ENCODE peak calls at places on chromosome 16, in six cellular contexts. Y, F, M, R, T and K are unnamed samples.

GRCh38 chr16:85187002-85187401 is 74.7 kb upstream of the CIBAR2 start:
- DNase-seq in R (no peak), M (no peak), Y (no peak), T (no peak), F (peak; percentile 77), K (no peak)

GRCh38 chr16:72168365-72168764 is 3.6 kb downstream of the PMFBP1 start:
- DNase-seq in M (no peak), R (no peak), T (no peak), F (no peak), Y (no peak), K (no peak)

GRCh38 chr16:85685251-85685650 is 3.5 kb downstream of the GINS2 start:
- DNase-seq in Y (no peak), T (no peak), M (no peak), F (no peak), R (no peak), K (no peak)

GRCh38 chr16:80704751-80705150 is 99.6 kb downstream of the CDYL2 start:
- DNase-seq in Y (no peak), R (no peak), T (no peak), M (no peak), F (no peak), K (no peak)

GRCh38 chr16:81076566-81077076 is 417 bp downstream of the C16orf46 start:
- DNase-seq in T (peak; percentile 92), R (peak; percentile 83), Y (peak; percentile 71), M (peak; percentile 84), F (peak; percentile 89), K (peak; percentile 86)

GRCh38 chr16:63684702-63685101 is 1437.2 kb downstream of the CDH11 start:
- DNase-seq in Y (no peak), R (no peak), F (no peak), M (no peak), T (no peak), K (no peak)

GRCh38 chr16:50275428-50276127 is 9.2 kb downstream of the ADCY7 start:
- DNase-seq in Y (no peak), R (no peak), T (no peak), F (no peak), M (no peak), K (peak; percentile 57)

GRCh38 chr16:31458073-31458834 is 1.0 kb upstream of the ARMC5 start:
- DNase-seq in F (peak; percentile 61), Y (no peak), M (peak; percentile 60), R (peak; percentile 71), T (no peak), K (no peak)

GRCh38 chr16:27625050-27625697 is 75.2 kb downstream of the KATNIP start:
- DNase-seq in T (no peak), Y (no peak), R (no peak), M (peak; percentile 68), F (no peak), K (no peak)

GRCh38 chr16:50741225-50741807 is 570 bp upstream of the CYLD start:
- DNase-seq in Y (no peak), F (no peak), R (no peak), M (no peak), T (no peak), K (peak; percentile 21)

GRCh38 chr16:89193021-89193575 is 7.2 kb downstream of the SLC22A31 start:
- DNase-seq in R (peak; percentile 87), F (peak; percentile 61), Y (peak; percentile 51), T (no peak), M (no peak), K (peak; percentile 36)